ENCODE peak calls at places on chromosomes 4 and X, in eight cellular contexts. P, H, C, N, G, K, Y and Q are unnamed samples.

GRCh38 chr4:82694892-82695291 is 103.7 kb downstream of the SCD5 start:
- DNase-seq in P (no peak), H (no peak), C (no peak), N (no peak), G (no peak), K (no peak), Y (no peak), Q (no peak)

GRCh38 chrX:130539721-130540321 is 138.0 kb downstream of the RBMX2 start:
- DNase-seq in P (peak), H (peak), C (no peak), N (peak), G (no peak), K (peak), Y (peak), Q (no peak)

GRCh38 chr4:146367347-146367746 is 153.0 kb downstream of the REELD1 start:
- DNase-seq in P (no peak), H (no peak), C (no peak), N (no peak), G (no peak), K (no peak), Y (no peak), Q (no peak)

GRCh38 chr4:86927843-86928395 is 6.9 kb upstream of the AFF1 start:
- DNase-seq in P (peak), H (peak), C (no peak), N (peak), G (no peak), K (no peak), Y (no peak), Q (peak)

GRCh38 chrX:40097101-40097491 is 662 bp downstream of the BCOR start:
- DNase-seq in P (no peak), H (peak), C (no peak), N (no peak), G (no peak), K (no peak), Y (no peak), Q (no peak)

GRCh38 chr4:39823193-39823592 is 125.3 kb downstream of the UBE2K start:
- DNase-seq in P (no peak), H (no peak), C (no peak), N (no peak), G (no peak), K (no peak), Y (no peak), Q (no peak)

GRCh38 chr4:174631901-174632758 is 109.8 kb upstream of the HPGD start:
- DNase-seq in P (peak), H (no peak), C (no peak), N (no peak), G (no peak), K (peak), Y (no peak), Q (no peak)

GRCh38 chr4:188455353-188455752 is 316.1 kb downstream of the TRIML1 start:
- DNase-seq in P (no peak), H (no peak), C (no peak), N (no peak), G (no peak), K (no peak), Y (no peak), Q (no peak)

GRCh38 chrX:14027031-14027430 is 2.7 kb downstream of the GEMIN8 start:
- DNase-seq in P (no peak), H (peak), C (no peak), N (peak), G (no peak), K (no peak), Y (peak), Q (no peak)

GRCh38 chr4:168739851-168740250 is 243.0 kb downstream of the PALLD start:
- DNase-seq in P (no peak), H (no peak), C (no peak), N (no peak), G (no peak), K (no peak), Y (no peak), Q (no peak)

GRCh38 chr4:58411904-58412303 is 1301.7 kb upstream of the IGFBP7 start:
- DNase-seq in P (no peak), H (no peak), C (no peak), N (no peak), G (no peak), K (no peak), Y (no peak), Q (no peak)

GRCh38 chr4:8771666-8772065 is 100.0 kb downstream of the HMX1 start:
- DNase-seq in P (no peak), H (no peak), C (no peak), N (peak), G (peak), K (peak), Y (no peak), Q (peak)

GRCh38 chr4:10753326-10753725 is 68.8 kb upstream of the CLNK start:
- DNase-seq in P (no peak), H (no peak), C (no peak), N (no peak), G (no peak), K (no peak), Y (no peak), Q (no peak)

GRCh38 chrX:384861-385260 is 1.8 kb downstream of the PPP2R3B start:
- DNase-seq in P (no peak), H (no peak), C (no peak), N (no peak), G (no peak), K (no peak), Y (no peak), Q (no peak)

GRCh38 chrX:50920132-50920531 is 9.6 kb downstream of the BMP15 start:
- DNase-seq in P (no peak), H (no peak), C (no peak), N (no peak), G (no peak), K (no peak), Y (no peak), Q (no peak)

GRCh38 chr4:182880387-182881356 is 36.5 kb downstream of the DCTD start:
- DNase-seq in P (peak), H (peak), C (no peak), N (peak), G (no peak), K (no peak), Y (no peak), Q (no peak)

GRCh38 chr4:2074588-2074987 is 15.5 kb downstream of the NAT8L start:
- DNase-seq in P (no peak), H (no peak), C (no peak), N (peak), G (peak), K (no peak), Y (no peak), Q (peak)

GRCh38 chr4:82287720-82288119 is 86.1 kb downstream of the HNRNPD start:
- DNase-seq in P (no peak), H (no peak), C (no peak), N (no peak), G (no peak), K (no peak), Y (no peak), Q (no peak)

DNA sequence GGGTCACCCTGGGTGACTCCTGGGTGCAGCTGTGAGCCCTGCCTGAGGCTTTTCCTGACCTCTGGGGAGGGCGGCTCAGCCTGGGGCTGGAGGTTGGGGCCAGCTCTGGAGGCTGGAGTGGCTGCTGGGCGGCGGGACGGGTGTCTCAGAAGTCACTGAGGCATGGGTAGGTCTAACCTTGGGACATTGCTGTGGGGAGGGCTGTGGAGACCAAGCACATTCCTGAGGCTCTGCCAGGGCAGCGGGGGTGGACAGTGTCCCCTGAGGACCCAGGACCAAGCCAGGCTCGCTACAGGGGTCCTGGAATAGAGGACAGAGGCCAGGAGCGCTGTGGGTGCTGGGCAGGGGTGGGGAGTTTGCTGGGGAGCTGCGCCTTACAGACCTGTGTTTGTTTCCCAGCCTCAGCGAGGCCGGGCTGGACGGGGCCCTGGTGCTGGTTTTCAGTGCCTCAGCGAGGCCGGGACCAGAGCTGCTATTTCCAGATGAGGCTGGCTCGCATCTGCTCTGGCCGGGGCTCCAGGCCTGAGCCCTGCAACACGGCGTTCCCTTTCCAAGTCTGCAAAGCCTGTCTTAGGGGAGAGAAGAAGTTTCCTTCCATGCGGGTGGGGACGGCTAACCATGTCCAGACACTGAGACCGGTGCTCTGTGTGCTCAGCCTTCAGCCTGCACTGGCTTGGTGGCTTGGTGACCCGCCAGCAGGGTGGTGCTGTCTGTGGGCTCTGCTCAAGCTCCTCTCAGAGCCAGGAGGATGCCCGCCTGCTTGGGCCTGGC is 3.0 kb upstream of the SLC25A6 start:
- DNase-seq in P (no peak), H (no peak), C (no peak), N (peak), G (peak), K (no peak), Y (no peak), Q (peak)
- H3K27ac ChIP-seq in P (peak), H (no peak), C (no peak), N (no peak), G (no peak), K (no peak), Y (no peak), Q (no peak)

DNA sequence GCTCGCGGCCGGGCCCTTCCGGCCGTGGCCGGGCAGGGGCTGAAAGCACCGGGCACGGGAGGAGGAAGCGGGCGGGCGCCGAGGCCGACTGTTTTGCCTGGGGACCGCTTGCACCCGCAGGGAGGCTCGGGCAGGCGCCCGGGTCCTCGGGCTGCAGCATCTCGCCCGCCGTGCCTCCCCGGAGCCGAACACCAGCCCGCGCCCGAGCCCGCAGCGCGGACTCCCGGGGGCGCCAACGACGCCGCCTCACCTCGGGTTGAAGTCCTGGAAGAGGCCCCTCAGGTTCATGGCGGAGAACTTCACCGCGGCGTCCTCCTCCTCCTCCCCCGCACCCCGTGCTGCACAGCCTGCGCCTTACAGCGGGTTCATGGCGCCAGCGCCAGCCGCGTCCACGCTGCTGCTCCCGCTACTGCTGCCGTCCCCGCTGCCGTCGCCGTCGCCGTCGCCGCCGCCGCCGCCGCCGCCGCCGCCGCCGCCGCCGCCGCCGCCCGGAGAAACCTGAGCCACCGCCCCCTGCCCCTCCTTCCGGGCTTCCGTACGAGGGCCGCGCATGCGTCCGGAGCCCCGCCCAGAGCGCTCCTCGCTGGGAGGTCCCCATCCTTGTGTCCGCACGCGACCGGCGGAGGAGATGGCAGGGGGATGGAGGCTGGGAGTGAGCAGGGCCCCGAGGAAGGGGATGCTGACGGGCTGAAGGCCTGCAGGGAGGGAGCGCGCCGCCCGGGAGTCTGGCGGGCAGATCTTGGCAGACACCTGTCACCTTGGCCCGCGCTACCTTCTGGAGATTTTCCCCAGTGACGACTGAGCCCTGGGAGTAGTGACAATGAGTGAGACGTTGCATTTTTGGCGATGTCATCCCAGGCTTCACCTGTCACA is at the start of gene TMEM185A:
- DNase-seq in P (peak), H (peak), C (peak), N (peak), G (peak), K (peak), Y (peak), Q (no peak)
- H3K27ac ChIP-seq in P (peak), H (peak), C (no peak), N (peak), G (no peak), K (no peak), Y (no peak), Q (peak)

GRCh38 chr4:17095771-17096170 is 197.3 kb upstream of the LDB2 start:
- DNase-seq in P (no peak), H (no peak), C (no peak), N (no peak), G (no peak), K (no peak), Y (no peak), Q (no peak)

GRCh38 chr4:17097369-17097768 is 198.9 kb upstream of the LDB2 start:
- DNase-seq in P (no peak), H (no peak), C (no peak), N (no peak), G (no peak), K (no peak), Y (no peak), Q (no peak)

GRCh38 chr4:17098401-17098800 is 200.0 kb upstream of the LDB2 start:
- DNase-seq in P (no peak), H (no peak), C (no peak), N (no peak), G (no peak), K (no peak), Y (no peak), Q (no peak)

GRCh38 chr4:17094811-17095210 is 196.4 kb upstream of the LDB2 start:
- DNase-seq in P (no peak), H (no peak), C (no peak), N (no peak), G (no peak), K (no peak), Y (no peak), Q (no peak)

GRCh38 chr4:17096692-17097091 is 198.2 kb upstream of the LDB2 start:
- DNase-seq in P (no peak), H (no peak), C (no peak), N (no peak), G (no peak), K (no peak), Y (no peak), Q (no peak)
- H3K27ac ChIP-seq in P (no peak), H (no peak), C (no peak), N (no peak), G (no peak), K (no peak), Y (no peak), Q (no peak)

GRCh38 chr4:6688879-6689505 is 4.7 kb upstream of the S100P start:
- DNase-seq in P (peak), H (no peak), C (peak), N (peak), G (no peak), K (peak), Y (no peak), Q (peak)
- H3K27ac ChIP-seq in P (peak), H (no peak), C (peak), N (no peak), G (no peak), K (no peak), Y (no peak), Q (peak)

GRCh38 chr4:112297495-112297894 is 326 bp downstream of the ALPK1 start:
- DNase-seq in P (no peak), H (no peak), C (no peak), N (no peak), G (no peak), K (no peak), Y (no peak), Q (no peak)
- H3K27ac ChIP-seq in P (no peak), H (no peak), C (no peak), N (peak), G (no peak), K (peak), Y (no peak), Q (no peak)

DNA sequence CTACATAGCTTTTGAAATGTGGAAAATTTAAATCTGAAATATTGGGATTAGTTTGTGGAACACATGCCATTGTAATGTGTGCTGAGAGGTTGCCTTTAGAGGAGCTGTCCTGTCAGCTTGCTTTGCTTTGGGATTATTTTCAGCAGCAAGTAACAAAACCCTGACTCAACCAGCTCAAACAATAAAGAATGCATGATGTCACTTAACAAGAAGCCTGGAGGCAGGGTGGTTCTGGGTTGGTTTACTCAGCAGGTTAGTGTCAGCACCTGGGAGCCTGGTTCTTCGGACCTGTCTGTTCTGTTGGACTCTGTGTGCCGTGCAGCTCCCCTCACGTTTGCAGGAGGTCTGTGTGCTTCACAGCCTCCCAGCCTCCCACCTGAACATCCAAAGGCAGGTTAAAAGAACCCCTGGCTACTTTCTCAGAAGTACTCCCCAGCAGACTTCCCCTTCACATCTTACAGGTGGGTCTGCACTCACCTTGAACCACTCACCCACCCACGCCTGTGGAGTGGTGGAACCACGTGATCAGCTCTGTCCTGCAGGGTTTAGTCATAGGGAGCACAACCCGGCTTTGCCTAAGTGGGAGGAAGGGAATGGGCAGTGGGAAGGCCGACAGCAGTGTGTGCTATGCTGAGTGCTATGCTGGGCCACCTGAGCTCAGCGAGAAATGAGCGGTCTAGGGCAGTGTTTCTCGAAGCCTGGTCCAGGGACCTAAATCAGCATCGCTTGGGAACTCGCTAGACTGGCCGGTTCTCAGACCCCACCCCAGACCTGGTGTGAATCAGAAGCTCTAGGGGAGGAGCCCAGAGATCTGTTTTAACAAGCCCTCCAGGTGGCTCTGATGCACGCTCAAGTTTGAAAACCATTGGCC is 20.4 kb downstream of the TMEM131L start:
- DNase-seq in P (peak), H (no peak), C (no peak), N (peak), G (no peak), K (no peak), Y (no peak), Q (peak)
- H3K27ac ChIP-seq in P (peak), H (peak), C (peak), N (peak), G (peak), K (no peak), Y (peak), Q (peak)

GRCh38 chr4:28354874-28355273 is 1494.2 kb downstream of the STIM2 start:
- DNase-seq in P (no peak), H (no peak), C (no peak), N (no peak), G (no peak), K (no peak), Y (no peak), Q (no peak)
- H3K27ac ChIP-seq in P (no peak), H (no peak), C (no peak), N (no peak), G (no peak), K (no peak), Y (no peak), Q (no peak)

GRCh38 chr4:132866616-132867015 is 282.5 kb upstream of the PCDH10 start:
- DNase-seq in P (no peak), H (no peak), C (no peak), N (no peak), G (no peak), K (no peak), Y (peak), Q (no peak)
- H3K27ac ChIP-seq in P (no peak), H (no peak), C (no peak), N (no peak), G (no peak), K (no peak), Y (no peak), Q (no peak)

GRCh38 chr4:32192991-32193390 is 1472.8 kb downstream of the PCDH7 start:
- DNase-seq in P (no peak), H (no peak), C (no peak), N (no peak), G (no peak), K (no peak), Y (no peak), Q (no peak)
- H3K27ac ChIP-seq in P (no peak), H (no peak), C (no peak), N (no peak), G (no peak), K (no peak), Y (no peak), Q (no peak)